ENCODE peak calls at places on chromosomes 13 and 19, in seven cellular contexts. One of them, this sample, is unnamed.
A peak's percentile ranks its signal among the peaks of the same experiment; 100 is the strongest.

GRCh38 chr19:44807162-44807561 is 1.7 kb upstream of the BCAM start:
- DNase-seq in foreskin keratinocyte: peak; percentile 95
- DNase-seq in Calu3: peak; percentile 47
- DNase-seq in breast epithelium: peak; percentile 84
- DNase-seq in progenitor cell of endocrine pancreas: no peak
- DNase-seq in colonic mucosa: peak; percentile 80
- DNase-seq in AG04450: no peak
- DNase-seq in this sample: no peak

GRCh38 chr19:29810504-29810871 is 1.3 kb upstream of the CCNE1 start:
- DNase-seq in breast epithelium: peak; percentile 25
- DNase-seq in colonic mucosa: peak; percentile 21
- DNase-seq in AG04450: no peak
- DNase-seq in progenitor cell of endocrine pancreas: no peak
- DNase-seq in foreskin keratinocyte: peak; percentile 96
- DNase-seq in Calu3: no peak
- DNase-seq in this sample: peak; percentile 34

GRCh38 chr19:34974631-34975030 is 10.6 kb upstream of the ZNF792 start:
- DNase-seq in AG04450: no peak
- DNase-seq in breast epithelium: no peak
- DNase-seq in colonic mucosa: no peak
- DNase-seq in Calu3: no peak
- DNase-seq in foreskin keratinocyte: no peak
- DNase-seq in progenitor cell of endocrine pancreas: no peak
- DNase-seq in this sample: no peak

GRCh38 chr19:20664917-20665781 is 3.8 kb upstream of the ZNF626 start:
- DNase-seq in breast epithelium: no peak
- DNase-seq in foreskin keratinocyte: no peak
- DNase-seq in AG04450: no peak
- DNase-seq in colonic mucosa: peak; percentile 16
- DNase-seq in progenitor cell of endocrine pancreas: peak; percentile 22
- DNase-seq in Calu3: no peak
- DNase-seq in this sample: no peak

GRCh38 chr13:45219123-45219891 is 18.5 kb upstream of the KCTD4 start:
- DNase-seq in progenitor cell of endocrine pancreas: no peak
- DNase-seq in Calu3: no peak
- DNase-seq in colonic mucosa: no peak
- DNase-seq in breast epithelium: no peak
- DNase-seq in AG04450: no peak
- DNase-seq in foreskin keratinocyte: peak; percentile 41
- DNase-seq in this sample: no peak

GRCh38 chr19:4352701-4353121 is 9.3 kb downstream of the MPND start:
- DNase-seq in progenitor cell of endocrine pancreas: peak; percentile 65
- DNase-seq in breast epithelium: no peak
- DNase-seq in foreskin keratinocyte: no peak
- DNase-seq in AG04450: no peak
- DNase-seq in Calu3: peak; percentile 59
- DNase-seq in colonic mucosa: no peak
- DNase-seq in this sample: no peak

GRCh38 chr13:97723655-97724054 is 229.8 kb upstream of the IPO5 start:
- DNase-seq in AG04450: no peak
- DNase-seq in colonic mucosa: no peak
- DNase-seq in Calu3: no peak
- DNase-seq in progenitor cell of endocrine pancreas: no peak
- DNase-seq in foreskin keratinocyte: no peak
- DNase-seq in breast epithelium: no peak
- DNase-seq in this sample: no peak

GRCh38 chr13:45718992-45719391 is 16.9 kb downstream of the CBY2 start:
- DNase-seq in foreskin keratinocyte: no peak
- DNase-seq in AG04450: no peak
- DNase-seq in progenitor cell of endocrine pancreas: no peak
- DNase-seq in colonic mucosa: no peak
- DNase-seq in Calu3: no peak
- DNase-seq in breast epithelium: no peak
- DNase-seq in this sample: no peak

DNA sequence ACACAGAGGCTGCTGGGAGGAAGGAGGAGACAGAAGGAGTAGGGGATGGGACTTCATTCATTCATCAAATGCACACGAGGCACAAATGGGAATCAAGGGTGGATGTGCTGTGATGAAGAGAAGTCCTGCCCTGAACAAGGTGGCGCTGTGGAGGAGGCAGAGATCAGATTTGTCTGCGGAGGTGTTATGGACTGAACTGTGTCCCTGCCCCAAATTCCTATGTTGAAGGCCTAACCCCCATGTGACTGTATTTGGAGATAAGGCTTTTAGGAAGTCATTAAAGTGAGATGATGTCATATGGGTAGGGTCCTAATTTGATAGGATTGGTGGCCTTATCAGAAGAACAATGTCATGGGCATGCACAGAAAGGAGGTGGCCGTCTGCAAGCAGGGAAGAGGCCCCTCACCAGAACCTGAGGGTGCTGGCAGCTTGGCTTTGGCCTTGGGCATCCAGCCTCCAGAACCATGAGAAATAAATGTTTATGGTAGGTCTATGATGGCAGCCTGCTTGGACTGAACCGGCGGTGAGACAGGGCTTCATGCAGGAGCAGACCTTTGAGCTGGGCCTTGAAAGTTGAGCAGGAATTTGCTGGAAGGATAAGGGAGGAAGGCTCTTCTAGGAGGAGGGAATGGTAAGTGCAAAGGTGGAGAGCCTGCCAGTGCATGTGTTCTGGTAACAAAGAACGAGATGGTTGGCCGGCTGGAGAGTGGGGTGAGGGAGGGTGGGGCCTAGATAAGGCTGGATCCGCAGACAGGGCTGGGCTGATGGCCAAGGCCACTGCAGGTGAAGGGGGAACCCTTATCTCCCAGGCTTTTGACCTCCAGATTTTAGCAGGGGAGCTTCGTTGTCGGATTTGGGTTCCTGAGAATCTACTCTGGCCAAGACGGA is 2.7 kb upstream of the CEBPA start:
- DNase-seq in AG04450: no peak
- DNase-seq in foreskin keratinocyte: no peak
- DNase-seq in breast epithelium: peak; percentile 34
- DNase-seq in Calu3: no peak
- DNase-seq in progenitor cell of endocrine pancreas: no peak
- DNase-seq in colonic mucosa: peak; percentile 91
- DNase-seq in this sample: no peak
- TF ChIP-seq CTCF in AG04450: no peak
- TF ChIP-seq CTCF in foreskin keratinocyte: peak; percentile 30
- TF ChIP-seq CTCF in breast epithelium: no peak
- TF ChIP-seq CTCF in Calu3: no peak
- TF ChIP-seq CTCF in progenitor cell of endocrine pancreas: no peak
- TF ChIP-seq CTCF in colonic mucosa: no peak
- TF ChIP-seq CTCF in this sample: no peak

GRCh38 chr13:27868639-27869435 is 51.0 kb upstream of the PDX1 start:
- DNase-seq in Calu3: peak; percentile 5
- DNase-seq in colonic mucosa: no peak
- DNase-seq in foreskin keratinocyte: no peak
- DNase-seq in AG04450: no peak
- DNase-seq in breast epithelium: no peak
- DNase-seq in progenitor cell of endocrine pancreas: no peak
- DNase-seq in this sample: no peak

GRCh38 chr13:27869436-27870090 is 50.2 kb upstream of the PDX1 start:
- DNase-seq in colonic mucosa: no peak
- DNase-seq in progenitor cell of endocrine pancreas: no peak
- DNase-seq in Calu3: no peak
- DNase-seq in AG04450: no peak
- DNase-seq in breast epithelium: no peak
- DNase-seq in foreskin keratinocyte: no peak
- DNase-seq in this sample: no peak
- TF ChIP-seq CTCF in colonic mucosa: no peak
- TF ChIP-seq CTCF in progenitor cell of endocrine pancreas: no peak
- TF ChIP-seq CTCF in Calu3: no peak
- TF ChIP-seq CTCF in AG04450: no peak
- TF ChIP-seq CTCF in breast epithelium: no peak
- TF ChIP-seq CTCF in foreskin keratinocyte: no peak
- TF ChIP-seq CTCF in this sample: peak; percentile 49

GRCh38 chr19:58519087-58519354 is 589 bp downstream of the ZBTB45 start:
- DNase-seq in progenitor cell of endocrine pancreas: peak; percentile 51
- DNase-seq in foreskin keratinocyte: peak; percentile 65
- DNase-seq in AG04450: no peak
- DNase-seq in colonic mucosa: peak; percentile 69
- DNase-seq in Calu3: peak; percentile 81
- DNase-seq in breast epithelium: peak; percentile 74
- DNase-seq in this sample: no peak
- TF ChIP-seq CTCF in progenitor cell of endocrine pancreas: peak; percentile 62
- TF ChIP-seq CTCF in foreskin keratinocyte: peak; percentile 71
- TF ChIP-seq CTCF in AG04450: peak; percentile 85
- TF ChIP-seq CTCF in colonic mucosa: peak; percentile 32
- TF ChIP-seq CTCF in Calu3: no peak
- TF ChIP-seq CTCF in breast epithelium: no peak
- TF ChIP-seq CTCF in this sample: no peak

DNA sequence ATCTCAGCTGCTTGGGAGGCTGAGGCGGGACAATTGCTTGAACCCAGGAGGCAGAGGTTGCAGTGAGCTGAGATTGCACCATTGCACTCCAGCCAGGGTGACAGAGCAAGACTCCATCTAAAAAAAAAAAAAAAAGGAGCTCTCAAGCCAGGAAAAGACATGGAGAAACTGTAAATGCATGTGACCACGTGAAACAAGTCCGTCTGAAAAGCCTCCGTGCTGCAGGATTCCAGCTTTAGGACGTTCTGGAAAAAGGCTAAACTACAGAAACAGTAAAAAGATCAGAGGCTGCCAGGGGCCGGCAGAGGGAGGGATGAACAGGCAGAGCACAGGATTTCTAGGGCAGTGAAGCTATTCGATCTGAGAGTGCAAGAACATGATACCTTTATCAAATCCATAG is 40.7 kb upstream of the NDUFS7 start:
- DNase-seq in Calu3: no peak
- DNase-seq in progenitor cell of endocrine pancreas: no peak
- DNase-seq in breast epithelium: no peak
- DNase-seq in foreskin keratinocyte: no peak
- DNase-seq in colonic mucosa: no peak
- DNase-seq in AG04450: no peak
- DNase-seq in this sample: no peak
- TF ChIP-seq CTCF in Calu3: no peak
- TF ChIP-seq CTCF in progenitor cell of endocrine pancreas: no peak
- TF ChIP-seq CTCF in breast epithelium: no peak
- TF ChIP-seq CTCF in foreskin keratinocyte: no peak
- TF ChIP-seq CTCF in colonic mucosa: no peak
- TF ChIP-seq CTCF in AG04450: no peak
- TF ChIP-seq CTCF in this sample: no peak

GRCh38 chr19:12137541-12137940 is 2.6 kb downstream of the ZNF20 start:
- DNase-seq in breast epithelium: no peak
- DNase-seq in colonic mucosa: no peak
- DNase-seq in Calu3: no peak
- DNase-seq in AG04450: no peak
- DNase-seq in progenitor cell of endocrine pancreas: no peak
- DNase-seq in foreskin keratinocyte: no peak
- DNase-seq in this sample: no peak
- TF ChIP-seq CTCF in breast epithelium: no peak
- TF ChIP-seq CTCF in colonic mucosa: no peak
- TF ChIP-seq CTCF in Calu3: no peak
- TF ChIP-seq CTCF in AG04450: no peak
- TF ChIP-seq CTCF in progenitor cell of endocrine pancreas: no peak
- TF ChIP-seq CTCF in foreskin keratinocyte: peak; percentile 51
- TF ChIP-seq CTCF in this sample: peak; percentile 32